ENCODE peak calls at places on chromosomes 4 and X, in six cellular contexts. O, M, P, N, Y and S are unnamed samples.

GRCh38 chr4:138413273-138413672 is 171.1 kb upstream of the SLC7A11 start:
- DNase-seq in P (no peak), M (peak), Y (no peak), N (no peak), O (no peak), S (no peak)

GRCh38 chrX:10001496-10001895 is 34.3 kb downstream of the CLDN34 start:
- DNase-seq in O (no peak), M (no peak), N (no peak), Y (no peak), P (no peak), S (no peak)

GRCh38 chr4:116001291-116001690 is 887.9 kb upstream of the NDST4 start:
- DNase-seq in O (no peak), N (no peak), P (no peak), M (no peak), Y (no peak), S (no peak)

GRCh38 chr4:52376107-52376704 is 282.9 kb downstream of the USP46 start:
- DNase-seq in O (no peak), N (no peak), Y (peak), P (no peak), M (peak), S (no peak)

GRCh38 chr4:78661923-78662521 is 110.5 kb downstream of the ANXA3 start:
- DNase-seq in M (peak), Y (no peak), P (no peak), N (no peak), O (peak), S (no peak)

GRCh38 chrX:7362111-7362510 is 214.2 kb upstream of the PUDP start:
- DNase-seq in Y (no peak), O (no peak), P (no peak), N (no peak), M (no peak), S (no peak)

GRCh38 chrX:31353095-31353494 is 281.3 kb upstream of the FTHL17 start:
- DNase-seq in P (no peak), O (no peak), Y (no peak), M (no peak), N (no peak), S (no peak)

GRCh38 chr4:118335316-118335715 is 17.5 kb downstream of the PRSS12 start:
- DNase-seq in Y (no peak), P (no peak), O (no peak), M (no peak), N (no peak), S (no peak)

GRCh38 chrX:49901068-49901467 is 21.3 kb upstream of the CLCN5 start:
- DNase-seq in P (no peak), M (no peak), Y (no peak), N (no peak), O (no peak), S (no peak)

GRCh38 chrX:97597954-97598353 is 714.2 kb downstream of the RPA4 start:
- DNase-seq in O (no peak), M (no peak), P (no peak), Y (no peak), N (no peak), S (no peak)

GRCh38 chrX:48806088-48806487 is 4.2 kb downstream of the HDAC6 start:
- DNase-seq in P (no peak), M (no peak), N (no peak), Y (no peak), O (no peak), S (no peak)

GRCh38 chrX:18674417-18674787 is 2.5 kb upstream of the RS1 start:
- DNase-seq in P (peak), O (no peak), Y (peak), M (no peak), N (no peak), S (no peak)

GRCh38 chr4:87543835-87544461 is 14.8 kb upstream of the SPARCL1 start:
- DNase-seq in Y (peak), M (peak), O (no peak), N (no peak), P (no peak), S (no peak)

GRCh38 chrX:22310779-22311178 is 38.1 kb downstream of the CBLL2 start:
- DNase-seq in P (no peak), Y (no peak), M (no peak), N (no peak), O (no peak), S (no peak)

GRCh38 chrX:155148724-155149537 is 67.3 kb upstream of the VBP1 start:
- DNase-seq in M (peak), Y (peak), P (peak), N (no peak), O (no peak), S (no peak)

GRCh38 chr4:107210450-107211239 is 174.5 kb upstream of the DKK2 start:
- DNase-seq in P (no peak), O (no peak), Y (no peak), M (no peak), N (no peak), S (no peak)

GRCh38 chr4:21512351-21512750 is 436.2 kb downstream of the KCNIP4 start:
- DNase-seq in P (no peak), M (no peak), Y (no peak), N (no peak), O (no peak), S (no peak)

GRCh38 chr4:173167793-173168395 is 717 bp upstream of the GALNT7 start:
- DNase-seq in Y (peak), P (no peak), M (no peak), O (no peak), N (peak), S (peak)

GRCh38 chr4:5758741-5759140 is 47.7 kb downstream of the EVC start:
- DNase-seq in M (no peak), Y (no peak), O (peak), P (no peak), N (no peak), S (no peak)

GRCh38 chr4:41880840-41881831 is 54.1 kb upstream of the TMEM33 start:
- DNase-seq in Y (no peak), N (no peak), M (no peak), P (peak), O (no peak), S (no peak)

GRCh38 chr4:157012781-157013180 is 41.2 kb upstream of the PDGFC start:
- DNase-seq in Y (no peak), M (no peak), O (no peak), N (no peak), P (no peak), S (no peak)

GRCh38 chrX:123698979-123699378 is 33.9 kb downstream of the THOC2 start:
- DNase-seq in P (no peak), N (no peak), Y (no peak), M (no peak), O (no peak), S (no peak)

GRCh38 chr4:8616831-8617230 is 24.3 kb downstream of the CPZ start:
- DNase-seq in M (no peak), N (no peak), P (no peak), O (no peak), Y (no peak), S (no peak)

GRCh38 chr4:139575072-139575471 is 19.1 kb upstream of the SETD7 start:
- DNase-seq in O (no peak), M (no peak), N (no peak), Y (no peak), P (no peak), S (no peak)

GRCh38 chrX:149909324-149910177 is 19.8 kb upstream of the HSFX4 start:
- DNase-seq in Y (no peak), P (no peak), M (no peak), N (no peak), O (no peak), S (no peak)

GRCh38 chr4:22515888-22516541 is at the start of gene ADGRA3:
- DNase-seq in Y (peak), M (peak), O (no peak), P (peak), N (peak), S (peak)

GRCh38 chrX:310621-311155 is 7.9 kb downstream of the GTPBP6 start:
- DNase-seq in O (no peak), M (no peak), Y (no peak), N (no peak), P (no peak), S (no peak)

GRCh38 chr4:151854731-151855130 is 93.9 kb upstream of the GATB start:
- DNase-seq in N (no peak), O (no peak), P (no peak), M (no peak), Y (no peak), S (no peak)

GRCh38 chr4:8035371-8035780 is 95.7 kb upstream of the AFAP1 start:
- DNase-seq in Y (no peak), P (no peak), O (no peak), N (no peak), M (no peak), S (no peak)

GRCh38 chr4:33532821-33533220 is 2711.5 kb downstream of the ARAP2 start:
- DNase-seq in M (no peak), Y (no peak), O (no peak), N (no peak), P (no peak), S (no peak)

GRCh38 chr4:123133397-123134050 is 211.1 kb upstream of the NUDT6 start:
- DNase-seq in Y (no peak), P (no peak), O (no peak), M (no peak), N (no peak), S (no peak)
- TF ChIP-seq POLR2A in Y (no peak), P (no peak), O (no peak), M (no peak), N (no peak), S (no peak)

DNA sequence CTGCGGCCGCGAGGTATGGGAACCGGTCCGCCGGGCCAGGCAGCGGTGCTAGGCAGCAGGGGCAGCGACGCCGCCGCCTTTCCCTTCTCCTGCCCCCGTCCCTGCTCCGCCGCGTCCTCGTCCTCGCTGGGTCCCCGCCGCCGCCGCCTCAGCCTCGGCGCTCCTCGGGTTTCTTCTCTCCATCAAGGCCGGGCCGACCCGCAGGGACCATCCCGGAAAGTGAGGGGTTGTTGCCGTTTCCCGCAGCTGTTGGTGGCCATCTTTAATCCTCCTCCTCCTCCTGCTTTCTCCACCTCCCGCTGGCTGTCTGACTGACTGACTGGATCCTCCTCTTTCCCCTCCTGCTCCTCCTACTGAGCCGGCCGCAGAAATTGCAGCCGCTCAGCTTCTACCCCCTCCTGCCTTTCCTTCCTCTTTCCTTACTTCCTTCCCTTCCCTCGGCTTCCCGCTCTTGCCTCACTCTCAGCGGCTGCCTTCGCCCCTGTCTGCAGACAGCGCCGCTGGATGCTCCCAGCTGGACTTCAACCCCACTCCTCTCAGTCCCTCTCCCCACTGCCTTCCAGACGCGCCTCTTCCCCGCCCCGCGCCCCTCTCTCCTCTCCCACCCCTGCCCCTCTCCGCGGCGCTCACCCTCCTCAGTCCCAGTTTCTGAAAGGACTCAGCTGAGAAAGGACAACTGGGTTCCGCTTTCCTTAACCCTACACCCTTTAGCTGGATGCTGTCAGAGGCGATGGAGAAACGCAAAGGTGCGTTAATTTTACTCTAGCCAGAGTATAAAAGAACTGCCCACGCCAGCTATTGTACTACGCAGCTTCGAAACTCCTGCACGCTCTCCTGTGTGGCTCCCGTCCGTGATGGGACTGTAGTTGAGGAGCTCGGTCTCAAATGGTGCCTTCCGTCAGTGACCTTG is at the start of gene WDFY3:
- DNase-seq in P (peak), O (no peak), N (no peak), Y (peak), M (peak), S (peak)
- TF ChIP-seq TAF1 in P (peak), O (no peak), N (no peak), Y (no peak), M (peak), S (no peak)

GRCh38 chrX:81414630-81415029 is 212.7 kb downstream of the SH3BGRL start:
- DNase-seq in Y (no peak), O (no peak), M (no peak), N (no peak), P (no peak), S (no peak)
- TF ChIP-seq POLR2A in Y (no peak), O (no peak), M (no peak), N (no peak), P (no peak), S (no peak)

DNA sequence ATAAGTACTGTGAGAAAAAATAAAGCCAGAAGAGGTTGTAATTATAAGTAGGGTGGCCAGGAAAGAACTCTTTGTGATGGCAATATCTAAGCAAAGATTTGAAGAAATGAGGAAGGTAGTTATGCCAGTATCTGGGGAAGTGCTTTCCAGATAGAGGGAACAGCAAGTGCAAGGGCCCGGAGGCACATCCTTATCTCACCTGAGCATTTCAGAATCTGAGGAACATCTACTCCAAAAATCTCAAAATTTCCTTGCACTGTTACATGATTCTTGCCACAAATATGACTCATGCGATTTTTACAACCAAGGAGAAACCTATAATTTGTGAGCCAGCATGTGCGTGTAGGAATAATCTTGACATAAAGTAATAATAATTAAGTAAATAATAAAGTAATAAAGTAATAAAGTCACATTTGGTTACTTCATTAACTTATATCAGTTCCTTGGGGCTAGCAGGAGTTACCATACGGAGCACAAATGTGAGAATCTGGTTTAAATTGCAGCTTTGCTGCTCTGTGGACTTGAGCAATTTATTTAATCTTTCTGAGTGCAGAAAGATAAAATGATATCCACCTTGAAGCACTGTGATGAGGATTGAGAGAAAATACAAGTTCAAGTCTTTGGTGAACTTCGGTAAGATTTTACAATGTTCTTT is 105.1 kb upstream of the SLC34A2 start:
- DNase-seq in N (no peak), O (no peak), P (no peak), Y (no peak), M (no peak), S (no peak)
- TF ChIP-seq TAF1 in N (no peak), O (no peak), P (no peak), Y (no peak), M (no peak), S (no peak)

GRCh38 chrX:24023972-24024664 is 2.9 kb downstream of the KLHL15 start:
- DNase-seq in P (no peak), Y (no peak), O (no peak), N (no peak), M (no peak), S (no peak)

GRCh38 chrX:24024819-24025740 is 1.9 kb downstream of the KLHL15 start:
- DNase-seq in P (peak), N (peak), Y (peak), M (peak), O (peak), S (peak)

GRCh38 chrX:24027086-24027485 is at the start of gene KLHL15:
- DNase-seq in P (no peak), N (no peak), O (no peak), M (no peak), Y (no peak), S (no peak)

GRCh38 chrX:24026403-24026801 is 584 bp downstream of the KLHL15 start:
- DNase-seq in Y (peak), M (no peak), N (no peak), P (no peak), O (no peak), S (no peak)

GRCh38 chrX:24025741-24026402 is 1.1 kb downstream of the KLHL15 start:
- DNase-seq in Y (no peak), O (no peak), N (no peak), P (peak), M (no peak), S (no peak)
- TF ChIP-seq POLR2A in Y (no peak), O (peak), N (no peak), P (peak), M (no peak), S (no peak)

DNA sequence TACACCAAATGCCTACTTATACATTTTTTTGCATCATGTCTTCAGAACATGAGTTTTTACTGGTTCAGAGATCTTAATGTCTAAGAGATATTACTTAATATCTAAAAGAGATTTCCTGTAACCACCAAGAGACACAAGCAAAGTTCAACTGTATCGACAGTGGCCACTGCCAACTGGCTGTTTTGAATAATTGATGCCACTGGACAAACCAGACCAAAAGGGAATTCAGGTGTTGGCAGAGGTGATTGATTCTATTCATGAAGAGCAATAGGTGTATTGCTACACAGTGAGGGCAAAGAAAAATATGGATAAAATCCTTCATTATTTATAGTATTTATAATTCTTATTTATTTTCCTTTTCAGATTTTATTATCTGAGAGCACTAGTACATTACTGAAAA is 58.5 kb upstream of the ANKRD17 start:
- DNase-seq in N (no peak), M (no peak), Y (no peak), O (no peak), P (no peak), S (no peak)
- TF ChIP-seq TAF1 in N (no peak), M (no peak), Y (no peak), O (no peak), P (no peak), S (no peak)

DNA sequence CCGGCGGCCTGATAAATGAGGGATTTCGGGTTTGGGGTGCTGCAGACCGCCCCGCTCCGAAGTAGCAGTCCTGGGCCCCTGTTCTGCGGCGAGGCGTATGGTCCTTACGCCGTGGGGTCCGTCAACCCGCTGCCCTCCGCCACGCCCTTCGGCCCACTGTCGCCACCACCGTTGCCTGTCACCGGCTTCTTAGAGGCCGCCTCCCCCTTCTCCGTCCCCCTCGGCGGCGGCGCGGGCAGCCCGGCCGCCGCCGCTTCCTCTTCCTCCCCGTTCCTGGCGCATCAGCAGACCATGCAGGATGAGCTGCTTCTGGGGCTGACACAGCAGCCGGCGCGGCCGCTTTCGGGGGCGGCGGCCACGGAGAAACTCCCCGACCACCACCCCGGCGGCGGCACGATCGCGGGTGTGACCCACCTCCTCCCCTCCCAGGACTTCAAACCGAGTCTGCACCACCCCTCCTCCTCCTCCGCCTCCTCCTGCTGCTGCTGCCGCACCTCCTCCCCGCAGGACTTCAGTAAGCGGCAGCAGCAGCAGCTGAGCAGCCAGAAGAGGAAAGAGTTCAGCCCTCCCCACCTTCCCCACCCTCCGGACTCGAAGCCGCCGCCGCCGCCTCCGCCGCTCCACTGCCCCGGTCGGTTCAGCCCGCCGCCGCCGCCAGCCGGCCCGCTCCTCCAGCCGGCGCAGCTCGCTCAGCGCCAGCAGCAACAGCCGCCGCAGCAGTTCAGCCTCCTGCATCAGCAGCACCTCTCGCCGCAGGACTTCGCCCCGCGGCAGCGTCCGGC is 569 bp downstream of the CPEB2 start:
- DNase-seq in Y (peak), M (peak), N (peak), O (peak), P (peak), S (peak)
- TF ChIP-seq POLR2A in Y (peak), M (no peak), N (peak), O (peak), P (no peak), S (no peak)

DNA sequence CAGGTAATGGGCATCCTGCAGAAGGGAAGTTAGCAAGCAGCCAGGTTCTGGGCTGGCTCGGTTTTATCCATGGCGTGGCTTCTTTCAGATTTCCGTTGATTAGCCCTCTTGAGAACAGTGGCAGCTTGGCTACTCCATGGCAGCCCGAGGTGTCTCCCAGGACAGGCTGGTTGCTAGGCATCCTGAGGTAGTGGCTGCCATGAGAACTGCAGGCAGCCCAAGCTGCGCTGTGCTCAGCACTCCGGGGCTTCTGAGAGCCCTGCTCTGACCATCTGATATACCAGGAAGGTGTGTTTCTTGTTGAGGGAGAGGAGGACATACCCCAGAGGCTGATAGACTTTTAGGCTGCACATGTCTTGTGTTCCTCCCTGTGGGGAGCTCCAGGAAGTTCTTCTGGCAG is 253.4 kb upstream of the CASK start:
- DNase-seq in P (no peak), N (no peak), O (no peak), Y (no peak), M (no peak), S (no peak)
- TF ChIP-seq TAF1 in P (no peak), N (no peak), O (no peak), Y (no peak), M (no peak), S (no peak)